ENCODE peak calls at places on chromosomes 4 and X, in four cellular contexts. V is GM12878, M is H1, D is HepG2. R is an unnamed sample. For H3K4me1, the result is how much of the 10 kb centered on the place peaks cover.

GRCh38 chr4:67885727-67886126 is 1.9 kb upstream of the TMPRSS11D start:
- DNase-seq in V (no peak), M (peak), D (no peak), R (no peak)

GRCh38 chr4:74632634-74633033 is 161.7 kb downstream of the BTC start:
- DNase-seq in V (no peak), M (no peak), D (no peak), R (no peak)

GRCh38 chr4:79913581-79913980 is 159.4 kb downstream of the ANTXR2 start:
- DNase-seq in V (no peak), M (no peak), D (no peak), R (no peak)

GRCh38 chrX:118726887-118727685 is at the start of gene IL13RA1:
- DNase-seq in V (no peak), M (peak), D (peak), R (peak)

GRCh38 chr4:72031868-72032619 is at the start of gene NPFFR2:
- DNase-seq in V (no peak), M (peak), D (no peak), R (peak)

GRCh38 chr4:7146059-7146763 is 46.1 kb upstream of the SORCS2 start:
- DNase-seq in V (no peak), M (no peak), D (no peak), R (no peak)

GRCh38 chr4:173040200-173040599 is 128.4 kb upstream of the GALNT7 start:
- DNase-seq in V (no peak), M (no peak), D (no peak), R (no peak)

GRCh38 chr4:20493761-20494353 is 206.4 kb upstream of the PACRGL start:
- DNase-seq in V (no peak), M (no peak), D (no peak), R (no peak)

GRCh38 chrX:118148737-118149136 is 32.1 kb upstream of the KLHL13 start:
- DNase-seq in V (no peak), M (no peak), D (no peak), R (no peak)

GRCh38 chrX:149531599-149531998 is 9.2 kb upstream of the EOLA1 start:
- DNase-seq in V (no peak), M (no peak), D (no peak), R (no peak)

GRCh38 chr4:28225005-28225404 is 1364.4 kb downstream of the STIM2 start:
- DNase-seq in V (no peak), M (peak), D (no peak), R (peak)

GRCh38 chr4:147157860-147158701 is 212.4 kb upstream of the TTC29 start:
- DNase-seq in V (no peak), M (no peak), D (peak), R (no peak)

GRCh38 chr4:86564795-86565194 is 29.3 kb upstream of the PTPN13 start:
- DNase-seq in V (no peak), M (no peak), D (no peak), R (no peak)

GRCh38 chrX:47748576-47748975 is 88.1 kb upstream of the ZNF81 start:
- DNase-seq in V (no peak), M (no peak), D (no peak), R (no peak)

GRCh38 chrX:53356186-53356585 is 66.3 kb downstream of the SMC1A start:
- DNase-seq in V (no peak), M (no peak), D (no peak), R (no peak)

GRCh38 chr4:157818946-157819692 is 353.7 kb downstream of the GASK1B start:
- DNase-seq in V (no peak), M (no peak), D (no peak), R (no peak)

GRCh38 chr4:170005472-170005871 is 20.7 kb downstream of the MFAP3L start:
- DNase-seq in V (no peak), M (no peak), D (no peak), R (no peak)

GRCh38 chr4:41281038-41281634 is 24.4 kb downstream of the UCHL1 start:
- DNase-seq in V (peak), M (no peak), D (peak), R (peak)

GRCh38 chrX:17669458-17669857 is 67.8 kb upstream of the SCML1 start:
- DNase-seq in V (no peak), M (no peak), D (no peak), R (no peak)

GRCh38 chrX:41828821-41829220 is 94.5 kb downstream of the CASK start:
- DNase-seq in V (no peak), M (no peak), D (no peak), R (no peak)

GRCh38 chr4:70601422-70602039 is 9.5 kb downstream of the AMBN start:
- DNase-seq in V (peak), M (peak), D (peak), R (peak)

GRCh38 chr4:85515701-85516100 is 40.8 kb downstream of the ARHGAP24 start:
- DNase-seq in V (no peak), M (no peak), D (no peak), R (no peak)

GRCh38 chrX:111360839-111361238 is 51.2 kb downstream of the DCX start:
- DNase-seq in V (no peak), M (no peak), D (no peak), R (peak)

GRCh38 chrX:105872921-105873320 is 50.6 kb downstream of the NRK start:
- DNase-seq in V (no peak), M (no peak), D (no peak), R (no peak)

GRCh38 chr4:160319221-160319867 is 1216.5 kb downstream of the RAPGEF2 start:
- DNase-seq in V (no peak), M (no peak), D (no peak), R (peak)

GRCh38 chr4:123359449-123360306 is 36.9 kb upstream of the SPRY1 start:
- DNase-seq in V (no peak), M (no peak), D (no peak), R (no peak)

GRCh38 chrX:70386240-70386639 is 36.9 kb upstream of the GDPD2 start:
- DNase-seq in V (no peak), M (no peak), D (no peak), R (no peak)

GRCh38 chrX:148298737-148299136 is 201.7 kb upstream of the AFF2 start:
- DNase-seq in V (no peak), M (no peak), D (no peak), R (no peak)
- TF ChIP-seq SUZ12 in V (no peak), M (no peak), D (no peak), R (no peak)

GRCh38 chrX:2748815-2749188 is 3.0 kb upstream of the XG start:
- DNase-seq in V (no peak), M (no peak), D (no peak), R (no peak)
- H3K9ac ChIP-seq in V (no peak), M (no peak), D (no peak), R (no peak)

DNA sequence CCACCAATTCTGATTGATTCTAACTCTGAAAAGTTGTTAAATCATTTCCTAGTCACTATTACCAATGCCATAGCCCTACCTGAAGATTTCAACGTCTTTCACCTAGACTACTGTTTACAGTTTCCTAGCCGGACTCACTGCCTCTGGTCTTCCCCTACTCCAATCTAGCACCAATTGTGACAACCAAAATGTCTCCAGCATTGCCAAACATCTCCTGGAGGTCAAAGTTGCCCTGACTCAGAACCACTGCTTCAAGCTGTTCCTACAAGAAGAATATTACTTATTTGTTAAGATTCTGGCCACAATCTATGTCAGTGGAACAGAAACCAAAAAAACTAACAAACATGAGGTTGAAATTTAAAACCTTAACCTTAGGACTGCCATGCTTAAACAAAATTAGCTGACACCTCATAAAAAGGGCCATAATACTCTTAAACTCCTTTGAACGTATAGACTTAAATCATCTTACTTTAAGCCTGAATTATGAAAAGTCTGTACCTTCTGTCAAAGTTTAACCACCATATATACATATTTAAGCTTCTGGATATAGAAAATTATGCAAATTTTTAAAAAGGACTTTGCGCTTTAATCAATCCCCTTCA is 2.1 kb downstream of the PDS5A start:
- DNase-seq in V (no peak), M (no peak), D (no peak), R (no peak)
- H3K4me1 ChIP-seq in V (under half), M (under half), D (half or more), R (under half)

GRCh38 chr4:24394041-24394440 is 190.3 kb downstream of the DHX15 start:
- DNase-seq in V (no peak), M (no peak), D (no peak), R (peak)
- TF ChIP-seq SUZ12 in V (no peak), M (no peak), D (no peak), R (no peak)

GRCh38 chr4:121668368-121669162 is 28.2 kb downstream of the ANXA5 start:
- DNase-seq in V (no peak), M (no peak), D (no peak), R (no peak)
- H3K9ac ChIP-seq in V (no peak), M (no peak), D (no peak), R (no peak)

GRCh38 chr4:183399616-183400015 is 44.8 kb upstream of the CDKN2AIP start:
- DNase-seq in V (no peak), M (no peak), D (no peak), R (no peak)
- H3K4me1 ChIP-seq in V (under half), M (under half), D (under half), R (under half)

R was measured in NT2/D1.